ENCODE peak calls at places on chromosomes 3 and 15, in seven cellular contexts. One of them, this sample, is unnamed. For H3K4me1, the result is how much of the 10 kb centered on the place peaks cover.

GRCh38 chr15:91968610-91969009 is 115.1 kb downstream of the SLCO3A1 start:
- DNase-seq in CD8-positive, alpha-beta T cell: no peak
- DNase-seq in stomach: no peak
- DNase-seq in CD4-positive, alpha-beta memory T cell: no peak
- DNase-seq in fibroblast of lung: no peak
- DNase-seq in heart right ventricle: no peak
- DNase-seq in transverse colon: no peak
- DNase-seq in this sample: no peak

GRCh38 chr15:60338810-60339209 is 59.0 kb downstream of the ANXA2 start:
- DNase-seq in CD8-positive, alpha-beta T cell: no peak
- DNase-seq in stomach: no peak
- DNase-seq in CD4-positive, alpha-beta memory T cell: no peak
- DNase-seq in fibroblast of lung: no peak
- DNase-seq in heart right ventricle: no peak
- DNase-seq in transverse colon: no peak
- DNase-seq in this sample: no peak

GRCh38 chr15:88625943-88626741 is 5.0 kb downstream of the AEN start:
- DNase-seq in CD8-positive, alpha-beta T cell: no peak
- DNase-seq in stomach: no peak
- DNase-seq in CD4-positive, alpha-beta memory T cell: no peak
- DNase-seq in fibroblast of lung: no peak
- DNase-seq in heart right ventricle: no peak
- DNase-seq in transverse colon: no peak
- DNase-seq in this sample: no peak

GRCh38 chr3:4880850-4881249 is 98.4 kb upstream of the BHLHE40 start:
- DNase-seq in CD8-positive, alpha-beta T cell: no peak
- DNase-seq in stomach: no peak
- DNase-seq in CD4-positive, alpha-beta memory T cell: no peak
- DNase-seq in fibroblast of lung: no peak
- DNase-seq in heart right ventricle: no peak
- DNase-seq in transverse colon: no peak
- DNase-seq in this sample: no peak

GRCh38 chr3:181252626-181253025 is 263.1 kb upstream of the DNAJC19 start:
- DNase-seq in CD8-positive, alpha-beta T cell: no peak
- DNase-seq in stomach: no peak
- DNase-seq in CD4-positive, alpha-beta memory T cell: no peak
- DNase-seq in fibroblast of lung: no peak
- DNase-seq in heart right ventricle: no peak
- DNase-seq in transverse colon: no peak
- DNase-seq in this sample: no peak

GRCh38 chr15:60396100-60396499 is 1.7 kb downstream of the ANXA2 start:
- DNase-seq in CD8-positive, alpha-beta T cell: no peak
- DNase-seq in stomach: peak
- DNase-seq in CD4-positive, alpha-beta memory T cell: no peak
- DNase-seq in fibroblast of lung: peak
- DNase-seq in heart right ventricle: no peak
- DNase-seq in transverse colon: no peak
- DNase-seq in this sample: no peak

GRCh38 chr3:160808838-160809237 is 52.8 kb downstream of the PPM1L start:
- DNase-seq in CD8-positive, alpha-beta T cell: no peak
- DNase-seq in stomach: peak
- DNase-seq in CD4-positive, alpha-beta memory T cell: no peak
- DNase-seq in fibroblast of lung: no peak
- DNase-seq in heart right ventricle: peak
- DNase-seq in transverse colon: no peak
- DNase-seq in this sample: peak

GRCh38 chr15:77825143-77825542 is 192.4 kb upstream of the LINGO1 start:
- DNase-seq in CD8-positive, alpha-beta T cell: no peak
- DNase-seq in stomach: no peak
- DNase-seq in CD4-positive, alpha-beta memory T cell: no peak
- DNase-seq in fibroblast of lung: no peak
- DNase-seq in heart right ventricle: no peak
- DNase-seq in transverse colon: no peak
- DNase-seq in this sample: peak

GRCh38 chr3:156615592-156616173 is 58.7 kb upstream of the TIPARP start:
- DNase-seq in CD8-positive, alpha-beta T cell: no peak
- DNase-seq in stomach: no peak
- DNase-seq in CD4-positive, alpha-beta memory T cell: no peak
- DNase-seq in fibroblast of lung: peak
- DNase-seq in heart right ventricle: no peak
- DNase-seq in transverse colon: no peak
- DNase-seq in this sample: no peak

GRCh38 chr3:184746131-184747120 is 34.6 kb upstream of the MAGEF1 start:
- DNase-seq in CD8-positive, alpha-beta T cell: no peak
- DNase-seq in stomach: peak
- DNase-seq in CD4-positive, alpha-beta memory T cell: no peak
- DNase-seq in fibroblast of lung: no peak
- DNase-seq in heart right ventricle: no peak
- DNase-seq in transverse colon: no peak
- DNase-seq in this sample: no peak

DNA sequence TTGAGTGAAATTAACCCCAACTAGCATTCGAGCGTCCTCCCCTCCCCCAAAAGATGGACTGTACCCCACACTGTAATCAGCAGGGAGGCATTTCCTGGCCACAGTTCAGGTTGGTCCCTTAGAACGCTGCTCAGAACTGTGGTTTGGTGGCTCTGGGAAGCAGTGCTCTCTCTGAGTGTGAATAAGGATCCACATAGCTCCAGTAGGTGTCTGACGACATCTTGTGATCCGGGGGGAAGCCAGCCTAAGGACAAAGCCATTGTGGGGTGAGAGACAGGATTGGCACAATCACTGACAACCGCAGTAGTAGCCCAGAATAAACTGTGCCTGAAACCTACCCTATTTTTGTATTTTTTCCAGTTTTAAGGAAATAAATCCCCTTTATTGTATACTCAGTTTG is 125.3 kb downstream of the IGF1R start:
- DNase-seq in CD8-positive, alpha-beta T cell: no peak
- DNase-seq in stomach: no peak
- DNase-seq in CD4-positive, alpha-beta memory T cell: no peak
- DNase-seq in fibroblast of lung: no peak
- DNase-seq in heart right ventricle: no peak
- DNase-seq in transverse colon: no peak
- DNase-seq in this sample: no peak
- H3K4me1 ChIP-seq in CD8-positive, alpha-beta T cell: under half
- H3K4me1 ChIP-seq in stomach: half or more
- H3K4me1 ChIP-seq in CD4-positive, alpha-beta memory T cell: under half
- H3K4me1 ChIP-seq in fibroblast of lung: under half
- H3K4me1 ChIP-seq in heart right ventricle: half or more
- H3K4me1 ChIP-seq in transverse colon: under half
- H3K4me1 ChIP-seq in this sample: under half

GRCh38 chr3:98893740-98894139 is 7.8 kb downstream of the DCBLD2 start:
- DNase-seq in CD8-positive, alpha-beta T cell: no peak
- DNase-seq in stomach: no peak
- DNase-seq in CD4-positive, alpha-beta memory T cell: no peak
- DNase-seq in fibroblast of lung: peak
- DNase-seq in heart right ventricle: no peak
- DNase-seq in transverse colon: no peak
- DNase-seq in this sample: no peak
- H3K27ac ChIP-seq in CD8-positive, alpha-beta T cell: no peak
- H3K27ac ChIP-seq in stomach: no peak
- H3K27ac ChIP-seq in CD4-positive, alpha-beta memory T cell: no peak
- H3K27ac ChIP-seq in fibroblast of lung: peak
- H3K27ac ChIP-seq in heart right ventricle: no peak
- H3K27ac ChIP-seq in transverse colon: no peak
- H3K27ac ChIP-seq in this sample: no peak

GRCh38 chr3:118808743-118809142 is 225.9 kb downstream of the IGSF11 start:
- DNase-seq in CD8-positive, alpha-beta T cell: no peak
- DNase-seq in stomach: no peak
- DNase-seq in CD4-positive, alpha-beta memory T cell: no peak
- DNase-seq in fibroblast of lung: no peak
- DNase-seq in heart right ventricle: no peak
- DNase-seq in transverse colon: no peak
- DNase-seq in this sample: no peak

GRCh38 chr3:118809696-118810498 is 224.7 kb downstream of the IGSF11 start:
- DNase-seq in CD8-positive, alpha-beta T cell: no peak
- DNase-seq in stomach: no peak
- DNase-seq in CD4-positive, alpha-beta memory T cell: no peak
- DNase-seq in fibroblast of lung: no peak
- DNase-seq in heart right ventricle: no peak
- DNase-seq in transverse colon: no peak
- DNase-seq in this sample: no peak

GRCh38 chr3:118813472-118813871 is 221.2 kb downstream of the IGSF11 start:
- DNase-seq in CD8-positive, alpha-beta T cell: no peak
- DNase-seq in stomach: no peak
- DNase-seq in CD4-positive, alpha-beta memory T cell: no peak
- DNase-seq in fibroblast of lung: no peak
- DNase-seq in heart right ventricle: no peak
- DNase-seq in transverse colon: no peak
- DNase-seq in this sample: no peak

GRCh38 chr3:118811333-118811732 is 223.3 kb downstream of the IGSF11 start:
- DNase-seq in CD8-positive, alpha-beta T cell: no peak
- DNase-seq in stomach: no peak
- DNase-seq in CD4-positive, alpha-beta memory T cell: no peak
- DNase-seq in fibroblast of lung: no peak
- DNase-seq in heart right ventricle: no peak
- DNase-seq in transverse colon: no peak
- DNase-seq in this sample: no peak

GRCh38 chr3:118810499-118811035 is 224.1 kb downstream of the IGSF11 start:
- DNase-seq in CD8-positive, alpha-beta T cell: no peak
- DNase-seq in stomach: no peak
- DNase-seq in CD4-positive, alpha-beta memory T cell: no peak
- DNase-seq in fibroblast of lung: no peak
- DNase-seq in heart right ventricle: no peak
- DNase-seq in transverse colon: no peak
- DNase-seq in this sample: no peak
- H3K4me1 ChIP-seq in CD8-positive, alpha-beta T cell: under half
- H3K4me1 ChIP-seq in stomach: under half
- H3K4me1 ChIP-seq in CD4-positive, alpha-beta memory T cell: under half
- H3K4me1 ChIP-seq in fibroblast of lung: under half
- H3K4me1 ChIP-seq in heart right ventricle: under half
- H3K4me1 ChIP-seq in transverse colon: under half
- H3K4me1 ChIP-seq in this sample: under half

DNA sequence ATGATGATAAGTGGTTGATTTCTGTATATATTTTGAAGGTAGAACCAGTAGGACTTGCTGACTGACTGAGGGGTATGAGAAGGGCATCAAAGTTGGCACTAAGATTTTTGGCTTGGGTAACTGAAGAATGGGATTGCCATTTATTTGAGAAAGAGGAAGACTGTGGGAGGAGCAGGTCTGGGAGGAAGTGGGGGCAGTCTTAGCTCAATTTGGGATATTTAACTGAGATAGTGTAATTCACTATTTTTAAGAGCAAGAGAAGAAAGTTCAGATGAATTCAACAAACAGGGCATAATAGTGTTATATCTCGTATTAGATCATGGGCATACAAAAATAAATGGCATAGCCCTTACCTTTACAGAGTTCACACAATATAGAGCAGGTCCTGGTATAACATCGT is 1.7 kb downstream of the BUB1B start:
- DNase-seq in CD8-positive, alpha-beta T cell: no peak
- DNase-seq in stomach: no peak
- DNase-seq in CD4-positive, alpha-beta memory T cell: no peak
- DNase-seq in fibroblast of lung: no peak
- DNase-seq in heart right ventricle: no peak
- DNase-seq in transverse colon: no peak
- DNase-seq in this sample: no peak
- H3K27ac ChIP-seq in CD8-positive, alpha-beta T cell: no peak
- H3K27ac ChIP-seq in stomach: no peak
- H3K27ac ChIP-seq in CD4-positive, alpha-beta memory T cell: no peak
- H3K27ac ChIP-seq in fibroblast of lung: no peak
- H3K27ac ChIP-seq in heart right ventricle: no peak
- H3K27ac ChIP-seq in transverse colon: no peak
- H3K27ac ChIP-seq in this sample: no peak

GRCh38 chr15:36965561-36966342 is 134.6 kb downstream of the MEIS2 start:
- DNase-seq in CD8-positive, alpha-beta T cell: no peak
- DNase-seq in stomach: no peak
- DNase-seq in CD4-positive, alpha-beta memory T cell: no peak
- DNase-seq in fibroblast of lung: peak
- DNase-seq in heart right ventricle: no peak
- DNase-seq in transverse colon: no peak
- DNase-seq in this sample: no peak

GRCh38 chr15:36972704-36973103 is 127.6 kb downstream of the MEIS2 start:
- DNase-seq in CD8-positive, alpha-beta T cell: no peak
- DNase-seq in stomach: no peak
- DNase-seq in CD4-positive, alpha-beta memory T cell: no peak
- DNase-seq in fibroblast of lung: no peak
- DNase-seq in heart right ventricle: no peak
- DNase-seq in transverse colon: no peak
- DNase-seq in this sample: no peak

GRCh38 chr15:36967929-36968328 is 132.4 kb downstream of the MEIS2 start:
- DNase-seq in CD8-positive, alpha-beta T cell: no peak
- DNase-seq in stomach: no peak
- DNase-seq in CD4-positive, alpha-beta memory T cell: no peak
- DNase-seq in fibroblast of lung: no peak
- DNase-seq in heart right ventricle: no peak
- DNase-seq in transverse colon: no peak
- DNase-seq in this sample: no peak

GRCh38 chr15:36966704-36967103 is 133.6 kb downstream of the MEIS2 start:
- DNase-seq in CD8-positive, alpha-beta T cell: no peak
- DNase-seq in stomach: no peak
- DNase-seq in CD4-positive, alpha-beta memory T cell: no peak
- DNase-seq in fibroblast of lung: no peak
- DNase-seq in heart right ventricle: peak
- DNase-seq in transverse colon: no peak
- DNase-seq in this sample: no peak

DNA sequence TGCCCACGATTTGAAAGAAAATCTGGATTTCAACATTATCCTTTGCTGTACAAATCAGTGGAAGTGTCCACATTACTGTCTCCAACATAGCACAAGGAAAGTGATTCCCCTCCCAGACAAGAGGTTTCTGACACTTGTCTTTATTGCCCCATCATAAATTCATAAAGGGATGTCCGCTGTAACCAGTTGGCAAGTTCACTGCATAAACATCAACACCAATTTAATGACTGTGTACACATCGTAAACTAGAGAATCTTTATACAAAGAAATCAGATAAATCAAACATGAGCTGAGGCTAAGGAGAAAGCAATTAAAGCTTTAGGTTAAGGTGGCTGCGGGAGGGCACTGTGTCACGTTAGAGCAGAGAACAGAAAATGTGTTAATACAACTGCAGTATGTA is 129.8 kb downstream of the MEIS2 start:
- DNase-seq in CD8-positive, alpha-beta T cell: no peak
- DNase-seq in stomach: no peak
- DNase-seq in CD4-positive, alpha-beta memory T cell: no peak
- DNase-seq in fibroblast of lung: no peak
- DNase-seq in heart right ventricle: no peak
- DNase-seq in transverse colon: no peak
- DNase-seq in this sample: no peak
- H3K4me1 ChIP-seq in CD8-positive, alpha-beta T cell: under half
- H3K4me1 ChIP-seq in stomach: under half
- H3K4me1 ChIP-seq in CD4-positive, alpha-beta memory T cell: under half
- H3K4me1 ChIP-seq in fibroblast of lung: under half
- H3K4me1 ChIP-seq in heart right ventricle: under half
- H3K4me1 ChIP-seq in transverse colon: under half
- H3K4me1 ChIP-seq in this sample: under half

GRCh38 chr3:45205126-45205525 is 21.0 kb downstream of the TMEM158 start:
- DNase-seq in CD8-positive, alpha-beta T cell: no peak
- DNase-seq in stomach: no peak
- DNase-seq in CD4-positive, alpha-beta memory T cell: no peak
- DNase-seq in fibroblast of lung: peak
- DNase-seq in heart right ventricle: no peak
- DNase-seq in transverse colon: no peak
- DNase-seq in this sample: no peak
- H3K27ac ChIP-seq in CD8-positive, alpha-beta T cell: no peak
- H3K27ac ChIP-seq in stomach: no peak
- H3K27ac ChIP-seq in CD4-positive, alpha-beta memory T cell: no peak
- H3K27ac ChIP-seq in fibroblast of lung: no peak
- H3K27ac ChIP-seq in heart right ventricle: no peak
- H3K27ac ChIP-seq in transverse colon: no peak
- H3K27ac ChIP-seq in this sample: no peak

GRCh38 chr15:57548835-57549234 is 42.9 kb upstream of the MYZAP start:
- DNase-seq in CD8-positive, alpha-beta T cell: no peak
- DNase-seq in stomach: peak
- DNase-seq in CD4-positive, alpha-beta memory T cell: no peak
- DNase-seq in fibroblast of lung: no peak
- DNase-seq in heart right ventricle: no peak
- DNase-seq in transverse colon: peak
- DNase-seq in this sample: no peak
- H3K4me1 ChIP-seq in CD8-positive, alpha-beta T cell: under half
- H3K4me1 ChIP-seq in stomach: half or more
- H3K4me1 ChIP-seq in CD4-positive, alpha-beta memory T cell: under half
- H3K4me1 ChIP-seq in fibroblast of lung: under half
- H3K4me1 ChIP-seq in heart right ventricle: half or more
- H3K4me1 ChIP-seq in transverse colon: under half
- H3K4me1 ChIP-seq in this sample: under half